ENCODE peak calls at places on chromosomes 1 and 21, in six cellular contexts. T is neuronal stem cell, D is IMR-90, O is trophoblast cell, W is H9, A is H1. G is an unnamed sample.

GRCh38 chr1:69777933-69778332 is 210.2 kb downstream of the LRRC7 start:
- DNase-seq in T (no peak), D (no peak), O (no peak), W (no peak), A (no peak), G (no peak)

GRCh38 chr1:31583995-31584868 is 7.9 kb downstream of the TINAGL1 start:
- DNase-seq in T (no peak), D (peak), O (no peak), W (no peak), A (no peak), G (peak)

GRCh38 chr1:7418442-7419080 is 352.5 kb upstream of the VAMP3 start:
- DNase-seq in T (no peak), D (no peak), O (no peak), W (peak), A (no peak), G (no peak)

GRCh38 chr1:241063281-241063680 is 293.7 kb downstream of the RGS7 start:
- DNase-seq in T (no peak), D (no peak), O (no peak), W (no peak), A (no peak), G (no peak)

GRCh38 chr21:34243562-34243961 is 120.2 kb upstream of the KCNE2 start:
- DNase-seq in T (no peak), D (peak), O (no peak), W (peak), A (no peak), G (peak)

GRCh38 chr1:219120625-219121544 is 52.8 kb upstream of the LYPLAL1 start:
- DNase-seq in T (no peak), D (peak), O (no peak), W (no peak), A (no peak), G (no peak)

GRCh38 chr1:226549094-226549936 is 751 bp downstream of the STUM start:
- DNase-seq in T (peak), D (no peak), O (no peak), W (peak), A (no peak), G (no peak)

GRCh38 chr1:162552684-162553252 is 8.8 kb upstream of the UAP1 start:
- DNase-seq in T (no peak), D (no peak), O (peak), W (no peak), A (no peak), G (no peak)

GRCh38 chr1:162680419-162681126 is 48.3 kb downstream of the DDR2 start:
- DNase-seq in T (no peak), D (no peak), O (no peak), W (no peak), A (no peak), G (no peak)

GRCh38 chr1:85267313-85267712 is 7.9 kb upstream of the C1orf52 start:
- DNase-seq in T (no peak), D (no peak), O (no peak), W (no peak), A (no peak), G (no peak)

GRCh38 chr1:78360584-78360983 is 130.2 kb upstream of the PTGFR start:
- DNase-seq in T (no peak), D (no peak), O (no peak), W (no peak), A (no peak), G (no peak)

GRCh38 chr1:244915736-244916135 is 51.4 kb upstream of the HNRNPU start:
- DNase-seq in T (no peak), D (no peak), O (no peak), W (no peak), A (no peak), G (no peak)

GRCh38 chr1:87684194-87684593 is 355.5 kb downstream of the LMO4 start:
- DNase-seq in T (no peak), D (peak), O (no peak), W (peak), A (no peak), G (peak)

GRCh38 chr1:224639426-224639975 is 23.4 kb downstream of the CNIH3 start:
- DNase-seq in T (no peak), D (no peak), O (no peak), W (no peak), A (no peak), G (no peak)
- H3K9ac ChIP-seq in T (no peak), D (no peak), O (no peak), W (no peak), A (no peak), G (peak)

GRCh38 chr1:26035959-26036755 is 9.8 kb downstream of the SLC30A2 start:
- DNase-seq in T (peak), D (peak), O (peak), W (peak), A (no peak), G (peak)
- H3K14ac ChIP-seq in T (peak), D (no peak), O (no peak), W (no peak), A (no peak), G (no peak)

GRCh38 chr1:203427451-203427850 is 48.2 kb upstream of the PRELP start:
- DNase-seq in T (no peak), D (no peak), O (peak), W (no peak), A (no peak), G (no peak)
- H3K9ac ChIP-seq in T (no peak), D (no peak), O (no peak), W (no peak), A (no peak), G (no peak)

GRCh38 chr1:172650474-172651193 is 8.3 kb upstream of the FASLG start:
- DNase-seq in T (no peak), D (peak), O (no peak), W (no peak), A (no peak), G (no peak)

GRCh38 chr1:172642970-172643369 is 15.9 kb upstream of the FASLG start:
- DNase-seq in T (no peak), D (no peak), O (no peak), W (no peak), A (no peak), G (no peak)

GRCh38 chr1:172646653-172647052 is 12.2 kb upstream of the FASLG start:
- DNase-seq in T (no peak), D (no peak), O (peak), W (no peak), A (no peak), G (no peak)

GRCh38 chr1:172647110-172647564 is 11.8 kb upstream of the FASLG start:
- DNase-seq in T (no peak), D (peak), O (no peak), W (no peak), A (no peak), G (no peak)

DNA sequence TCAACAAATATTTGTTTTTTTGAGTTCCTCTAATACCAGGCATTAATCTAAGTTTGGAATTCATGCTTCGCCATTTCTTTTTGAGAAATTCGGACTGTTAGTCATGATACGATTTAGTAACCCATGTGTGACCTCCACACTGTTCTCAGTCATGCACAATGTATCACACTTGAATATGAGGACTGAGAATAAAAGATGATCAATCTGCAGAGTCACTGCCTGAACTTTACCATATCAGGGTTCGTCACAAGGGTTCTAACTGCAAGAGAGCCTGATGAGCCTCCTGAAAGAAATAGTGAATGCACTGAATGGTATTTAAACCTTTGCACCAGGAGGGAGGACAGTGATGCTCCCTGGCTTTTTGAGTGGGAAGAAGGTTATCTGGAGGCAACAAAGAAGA is 10.9 kb upstream of the FASLG start:
- DNase-seq in T (no peak), D (no peak), O (no peak), W (no peak), A (no peak), G (no peak)
- H3K14ac ChIP-seq in T (no peak), D (no peak), O (no peak), W (no peak), A (no peak), G (no peak)

DNA sequence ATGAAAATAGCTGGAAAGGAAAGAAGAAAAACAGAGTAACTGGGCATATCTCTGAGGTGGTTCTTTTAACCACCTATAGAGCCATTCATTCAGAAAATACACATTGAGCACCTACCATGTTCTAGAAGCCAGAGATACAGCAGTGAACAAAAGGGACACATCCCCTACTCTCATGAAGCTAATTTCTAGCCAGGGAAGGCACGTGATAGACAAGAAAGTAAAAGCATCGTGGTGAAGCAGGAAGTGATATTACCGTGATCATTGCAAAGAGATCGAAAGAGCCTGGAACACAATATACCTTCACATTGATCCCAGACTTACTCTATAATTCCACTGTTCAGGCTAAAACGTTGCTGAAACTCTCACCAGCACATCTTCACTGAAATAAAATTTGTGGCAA is 76.0 kb downstream of the TIAM1 start:
- DNase-seq in T (no peak), D (no peak), O (no peak), W (no peak), A (no peak), G (no peak)
- H3K9ac ChIP-seq in T (no peak), D (no peak), O (no peak), W (no peak), A (no peak), G (no peak)

GRCh38 chr1:168468042-168468809 is 75.6 kb downstream of the XCL2 start:
- DNase-seq in T (no peak), D (no peak), O (no peak), W (no peak), A (no peak), G (no peak)
- H3K14ac ChIP-seq in T (no peak), D (no peak), O (no peak), W (no peak), A (no peak), G (no peak)

GRCh38 chr1:27503961-27504587 is 14.1 kb upstream of the WASF2 start:
- DNase-seq in T (no peak), D (peak), O (no peak), W (no peak), A (no peak), G (no peak)
- H3K9ac ChIP-seq in T (no peak), D (peak), O (no peak), W (no peak), A (no peak), G (peak)

GRCh38 chr1:44040856-44041255 is 9.6 kb upstream of the SLC6A9 start:
- DNase-seq in T (no peak), D (no peak), O (no peak), W (no peak), A (no peak), G (no peak)
- H3K14ac ChIP-seq in T (no peak), D (no peak), O (no peak), W (no peak), A (no peak), G (no peak)

GRCh38 chr1:76154213-76154956 is 79.8 kb downstream of the ST6GALNAC3 start:
- DNase-seq in T (peak), D (peak), O (peak), W (peak), A (peak), G (peak)
- H3K9ac ChIP-seq in T (no peak), D (no peak), O (no peak), W (no peak), A (no peak), G (peak)